ENCODE peak calls at places on chromosomes 3 and 15, in five cellular contexts. M, X, Z, N and B are unnamed samples.

GRCh38 chr15:39931615-39932014 is 2.3 kb upstream of the EIF2AK4 start:
- DNase-seq in Z (no peak), N (peak; percentile 25), X (no peak), M (no peak), B (no peak)

GRCh38 chr15:50774450-50774849 is 8.9 kb upstream of the SPPL2A start:
- DNase-seq in N (peak; percentile 28), Z (no peak), M (peak; percentile 51), X (peak; percentile 70), B (no peak)

GRCh38 chr3:159266779-159267178 is 464.9 kb downstream of the MFSD1 start:
- DNase-seq in N (no peak), X (no peak), Z (no peak), M (no peak), B (no peak)

GRCh38 chr3:99794485-99794884 is 23.2 kb upstream of the CMSS1 start:
- DNase-seq in Z (no peak), X (no peak), N (no peak), M (no peak), B (no peak)

GRCh38 chr3:79329154-79329553 is 438.6 kb downstream of the ROBO1 start:
- DNase-seq in Z (no peak), N (no peak), M (no peak), X (no peak), B (no peak)

GRCh38 chr3:134601539-134602439 is 49.0 kb downstream of the KY start:
- DNase-seq in N (peak; percentile 80), Z (no peak), M (no peak), X (no peak), B (no peak)

GRCh38 chr3:13064469-13064868 is 8.8 kb downstream of the IQSEC1 start:
- DNase-seq in Z (no peak), X (no peak), N (no peak), M (no peak), B (no peak)

GRCh38 chr15:73927003-73927475 is 777 bp downstream of the LOXL1 start:
- DNase-seq in X (peak; percentile 45), N (peak; percentile 54), M (peak; percentile 47), Z (peak; percentile 91), B (no peak)

GRCh38 chr3:163939926-163940325 is 1138.4 kb downstream of the SI start:
- DNase-seq in Z (no peak), X (no peak), M (no peak), N (peak; percentile 22), B (no peak)

GRCh38 chr3:40979962-40980361 is 219.3 kb upstream of the CTNNB1 start:
- DNase-seq in X (no peak), M (no peak), Z (no peak), N (no peak), B (no peak)

GRCh38 chr3:129662230-129662629 is 55.8 kb upstream of the PLXND1 start:
- DNase-seq in N (no peak), M (no peak), Z (no peak), X (peak; percentile 69), B (no peak)
- H3K27ac ChIP-seq in N (no peak overlapping the region), M (no peak overlapping the region), Z (no peak overlapping the region), X (peak overlapping the region; percentile 87), B (peak overlapping the region; percentile 86)

GRCh38 chr15:60389261-60390077 is 8.3 kb downstream of the ANXA2 start:
- DNase-seq in X (no peak), M (peak; percentile 33), N (peak; percentile 46), Z (no peak), B (no peak)
- H3K4me3 ChIP-seq in X (peak overlapping the region; percentile 10), M (peak overlapping the region; percentile 15), N (no peak overlapping the region), Z (no peak overlapping the region), B (no peak overlapping the region)

GRCh38 chr15:96323250-96324162 is 7.0 kb upstream of the NR2F2 start:
- DNase-seq in X (no peak), N (peak; percentile 14), Z (no peak), M (no peak), B (no peak)
- H3K27ac ChIP-seq in X (peak overlapping the region; percentile 86), N (peak overlapping the region; percentile 45), Z (peak overlapping the region; percentile 96), M (no peak overlapping the region), B (no peak overlapping the region)

DNA sequence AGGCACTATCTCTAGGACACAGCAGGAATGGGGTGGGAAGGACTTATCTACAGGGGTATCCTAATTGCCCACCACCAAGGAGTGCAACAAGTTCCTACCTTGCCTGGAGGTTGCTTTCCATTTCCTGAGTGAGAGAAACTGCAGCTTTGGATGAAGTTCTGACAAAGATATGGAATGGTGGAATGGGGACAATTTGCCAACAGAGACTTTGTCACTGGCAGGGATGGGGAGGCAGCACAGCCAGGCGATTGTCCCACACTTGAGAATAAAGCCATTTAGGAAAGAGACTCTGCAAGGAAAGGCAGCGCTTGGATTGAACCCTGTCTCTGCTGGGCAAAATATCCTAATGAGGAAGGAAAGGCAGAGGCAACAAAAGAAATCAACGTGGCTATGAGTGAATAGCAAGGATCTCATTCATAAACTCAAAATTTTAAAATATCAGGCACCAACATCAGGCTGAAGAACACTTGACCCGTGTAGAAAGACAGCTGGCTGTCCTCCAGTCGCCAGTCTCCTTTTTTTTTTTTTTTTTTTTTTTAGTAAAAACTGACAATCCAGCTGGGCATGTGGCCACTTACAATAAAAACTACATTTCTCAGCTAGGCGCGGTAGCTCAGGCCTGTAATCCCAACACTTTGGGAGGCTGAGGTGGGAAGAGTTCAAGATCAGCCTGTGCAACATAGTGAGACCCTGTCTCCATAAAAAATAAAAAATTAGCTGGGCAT is 31.6 kb upstream of the PDE8A start:
- DNase-seq in X (no peak), N (no peak), M (no peak), Z (no peak), B (no peak)
- H3K4me3 ChIP-seq in X (no peak overlapping the region), N (no peak overlapping the region), M (no peak overlapping the region), Z (no peak overlapping the region), B (no peak overlapping the region)